ENCODE peak calls at places on chromosomes 12 and 14, in six cellular contexts. N is CD8-positive, alpha-beta memory T cell; I is naive thymus-derived CD4-positive, alpha-beta T cell; S is body of pancreas; F is A549; C is lung. U is an unnamed sample. For H3K9me3, the result is how much of the 10 kb centered on the place peaks cover.

GRCh38 chr12:53925006-53925405 is 13.6 kb upstream of the HOXC13 start:
- DNase-seq in C (no peak), I (no peak), S (no peak), F (no peak), N (no peak), U (no peak)

GRCh38 chr14:31286456-31287293 is 79.1 kb upstream of the HECTD1 start:
- DNase-seq in I (peak), C (no peak), S (no peak), N (no peak), F (no peak), U (no peak)

GRCh38 chr12:89671469-89671868 is 37.2 kb downstream of the ATP2B1 start:
- DNase-seq in F (no peak), I (no peak), C (no peak), S (no peak), N (no peak), U (no peak)

GRCh38 chr12:111529424-111530368 is 69.4 kb downstream of the ATXN2 start:
- DNase-seq in F (peak), C (no peak), S (peak), I (peak), N (peak), U (peak)

GRCh38 chr14:65026526-65026925 is 39.8 kb downstream of the FNTB start:
- DNase-seq in I (no peak), N (no peak), F (no peak), C (no peak), S (no peak), U (no peak)

GRCh38 chr14:102080183-102081080 is 6.4 kb downstream of the HSP90AA1 start:
- DNase-seq in C (no peak), F (no peak), S (no peak), N (no peak), I (no peak), U (no peak)

GRCh38 chr12:85606455-85606854 is 229.8 kb downstream of the RASSF9 start:
- DNase-seq in S (no peak), I (no peak), F (no peak), N (no peak), C (no peak), U (no peak)

GRCh38 chr14:27995688-27996087 is 770.9 kb upstream of the FOXG1 start:
- DNase-seq in C (no peak), I (no peak), F (no peak), S (no peak), N (no peak), U (no peak)

GRCh38 chr12:9798008-9798619 is 29.2 kb upstream of the KLRF1 start:
- DNase-seq in F (peak), I (peak), S (peak), N (peak), C (peak), U (peak)

GRCh38 chr12:562634-563033 is 100.6 kb downstream of the NINJ2 start:
- DNase-seq in N (peak), C (no peak), F (no peak), I (peak), S (no peak), U (peak)

GRCh38 chr12:112665971-112666370 is 125.6 kb upstream of the RPH3A start:
- DNase-seq in F (no peak), S (no peak), C (no peak), I (no peak), N (peak), U (no peak)

GRCh38 chr14:100780246-100780645 is 45.7 kb upstream of the MEG3 start:
- DNase-seq in I (no peak), N (no peak), F (no peak), C (no peak), S (no peak), U (no peak)

GRCh38 chr12:109842021-109842420 is 8.8 kb upstream of the TRPV4 start:
- DNase-seq in F (no peak), S (no peak), N (no peak), I (no peak), C (no peak), U (no peak)

GRCh38 chr12:14216405-14217294 is 148.8 kb upstream of the ATF7IP start:
- DNase-seq in I (no peak), N (peak), F (no peak), S (no peak), C (no peak), U (peak)

GRCh38 chr14:34614638-34615037 is 15.3 kb downstream of the SNX6 start:
- DNase-seq in C (no peak), N (no peak), S (no peak), I (no peak), F (no peak), U (no peak)

GRCh38 chr12:95838125-95838524 is 20.6 kb upstream of the SNRPF start:
- DNase-seq in N (no peak), S (no peak), C (peak), F (no peak), I (no peak), U (no peak)

GRCh38 chr14:101123639-101124525 is 220.4 kb upstream of the RTL1 start:
- DNase-seq in I (no peak), S (no peak), F (no peak), C (peak), N (no peak), U (no peak)

GRCh38 chr12:9221476-9221875 is 13.3 kb upstream of the PZP start:
- DNase-seq in N (no peak), S (no peak), F (no peak), C (no peak), I (no peak), U (no peak)

GRCh38 chr12:117590999-117591398 is 229.6 kb upstream of the NOS1 start:
- DNase-seq in S (no peak), I (no peak), C (no peak), N (no peak), F (no peak), U (no peak)

GRCh38 chr14:103846569-103847438 is 571 bp downstream of the PPP1R13B start:
- DNase-seq in S (peak), N (peak), I (peak), F (no peak), C (no peak), U (peak)

GRCh38 chr14:91237219-91237618 is 7.3 kb downstream of the GPR68 start:
- DNase-seq in S (no peak), C (no peak), F (no peak), N (no peak), I (no peak), U (no peak)

GRCh38 chr12:113108308-113108707 is 27.3 kb downstream of the RASAL1 start:
- DNase-seq in C (no peak), I (no peak), F (no peak), N (no peak), S (no peak), U (no peak)

GRCh38 chr14:58882577-58883018 is 244.8 kb downstream of the DACT1 start:
- DNase-seq in C (no peak), I (no peak), F (no peak), N (no peak), S (no peak), U (no peak)

DNA sequence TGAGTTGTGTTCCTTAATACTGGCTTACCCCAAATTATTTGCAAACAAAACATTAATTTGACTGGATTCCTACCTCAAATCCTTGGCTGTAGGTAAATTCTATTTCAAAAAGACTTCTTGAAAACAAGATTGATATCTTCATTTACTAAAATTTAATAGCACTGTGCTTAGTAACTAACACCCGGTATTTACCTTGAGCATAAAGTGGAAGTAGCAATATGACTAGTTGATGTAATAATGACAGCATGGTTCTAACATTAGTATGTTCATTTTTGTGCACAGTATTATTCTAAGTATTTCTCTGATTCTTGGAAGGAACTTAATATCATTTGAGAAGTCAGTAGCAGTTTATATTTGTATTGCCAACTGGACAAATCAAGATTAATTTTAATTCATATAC is 96.8 kb downstream of the PPHLN1 start:
- DNase-seq in C (no peak), S (no peak), F (no peak), N (no peak), I (no peak), U (no peak)
- H3K9me3 ChIP-seq in C (under half), S (under half), F (under half), N (under half), I (under half), U (under half)

GRCh38 chr12:132360906-132361777 is 31.8 kb upstream of the GALNT9 start:
- DNase-seq in F (no peak), I (no peak), C (no peak), N (no peak), S (no peak), U (no peak)
- H3K9me3 ChIP-seq in F (under half), I (under half), C (under half), N (under half), S (under half), U (under half)

GRCh38 chr12:67074072-67074471 is 195.1 kb upstream of the CAND1 start:
- DNase-seq in I (no peak), S (no peak), F (no peak), N (no peak), C (no peak), U (no peak)
- H3K9me3 ChIP-seq in I (under half), S (under half), F (under half), N (under half), C (under half), U (under half)

GRCh38 chr12:130412384-130412783 is 74.7 kb downstream of the PIWIL1 start:
- DNase-seq in C (no peak), N (no peak), F (no peak), I (no peak), S (no peak), U (no peak)
- H3K9me3 ChIP-seq in C (under half), N (under half), F (under half), I (under half), S (under half), U (under half)

GRCh38 chr12:133073836-133074235 is 6.9 kb upstream of the ZNF140 start:
- DNase-seq in F (no peak), S (no peak), C (no peak), N (no peak), I (no peak), U (no peak)
- H3K9me3 ChIP-seq in F (half or more), S (under half), C (under half), N (under half), I (under half), U (half or more)

DNA sequence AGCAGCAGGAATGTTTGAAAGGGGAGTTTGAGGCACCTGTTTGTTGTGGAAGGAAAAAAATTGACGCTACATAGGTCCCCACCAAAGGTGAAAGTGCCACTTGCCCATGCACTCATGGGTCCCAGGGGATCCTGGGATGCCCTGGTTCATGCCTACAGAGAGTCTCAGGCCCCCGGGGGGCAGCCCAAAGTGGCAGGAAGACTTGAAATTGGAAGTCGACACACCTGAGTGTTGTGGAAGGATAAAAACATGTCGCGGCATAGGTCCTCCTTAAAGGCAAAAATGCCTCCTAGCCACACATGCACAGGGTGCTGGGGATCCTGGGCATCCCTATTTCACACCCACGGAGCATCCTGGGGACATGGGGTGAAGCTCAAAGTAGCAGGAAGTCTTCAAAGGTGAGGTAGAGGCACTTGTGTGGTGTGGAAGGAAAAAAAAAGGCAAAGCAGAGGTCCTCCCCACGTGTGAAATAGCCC is 576.1 kb downstream of the ALG10 start:
- DNase-seq in N (no peak), S (no peak), C (no peak), I (no peak), F (no peak), U (no peak)
- H3K9me3 ChIP-seq in N (under half), S (under half), C (under half), I (under half), F (under half), U (half or more)

DNA sequence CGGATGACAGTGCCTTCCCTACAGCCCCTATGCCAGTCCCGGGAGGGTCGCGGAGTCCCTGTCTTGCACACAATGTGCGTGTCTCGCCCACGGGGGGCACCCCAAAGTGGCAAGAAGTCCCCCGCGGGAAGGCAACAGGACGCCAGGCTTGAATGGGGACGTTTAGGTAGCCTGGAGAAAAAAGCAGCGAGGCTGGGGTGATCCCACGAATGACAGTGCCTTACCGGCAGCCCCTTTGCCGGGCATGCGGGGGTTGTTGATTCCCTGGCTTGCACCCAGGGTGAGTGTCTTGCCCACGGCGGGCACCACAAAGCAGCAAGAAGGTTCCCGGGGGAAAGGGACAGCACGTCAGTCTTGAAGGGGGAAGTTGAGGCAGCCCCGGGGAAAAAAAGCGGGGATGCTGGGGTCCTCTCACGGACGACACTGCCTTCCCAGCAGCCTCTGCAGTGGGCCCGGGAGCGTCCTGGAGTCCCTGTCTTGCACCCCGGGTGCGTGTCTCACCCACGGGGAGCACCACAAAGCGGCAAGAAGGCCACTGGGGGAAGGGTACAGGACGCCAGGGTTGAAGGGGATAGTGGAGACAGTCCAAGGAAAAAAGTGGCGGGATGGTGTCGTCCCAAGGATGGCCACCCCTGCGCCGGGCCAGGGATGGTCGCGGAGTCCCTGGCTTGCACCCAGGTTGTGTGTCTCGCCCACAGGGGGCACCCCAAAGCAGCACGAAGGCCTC is 156.8 kb upstream of the ALG10B start:
- DNase-seq in N (no peak), S (no peak), C (no peak), F (no peak), I (no peak), U (no peak)
- H3K9me3 ChIP-seq in N (under half), S (under half), C (under half), F (under half), I (under half), U (under half)

GRCh38 chr14:105910426-105910825 is 384.0 kb downstream of the TMEM121 start:
- DNase-seq in C (no peak), S (no peak), F (no peak), N (no peak), I (no peak), U (no peak)

GRCh38 chr14:105907276-105907675 is 380.9 kb downstream of the TMEM121 start:
- DNase-seq in F (no peak), N (no peak), I (no peak), C (no peak), S (no peak), U (no peak)

GRCh38 chr14:105908006-105908405 is 381.6 kb downstream of the TMEM121 start:
- DNase-seq in S (no peak), I (no peak), F (no peak), N (no peak), C (no peak), U (no peak)

GRCh38 chr14:105909046-105909827 is 382.9 kb downstream of the TMEM121 start:
- DNase-seq in S (no peak), I (no peak), C (no peak), N (no peak), F (no peak), U (no peak)

GRCh38 chr14:105908481-105908911 is 382.1 kb downstream of the TMEM121 start:
- DNase-seq in S (no peak), I (no peak), F (no peak), C (no peak), N (no peak), U (no peak)
- H3K9me3 ChIP-seq in S (under half), I (under half), F (under half), C (under half), N (under half), U (under half)

GRCh38 chr12:25245491-25245890 is 5.2 kb downstream of the KRAS start:
- DNase-seq in S (no peak), N (no peak), I (no peak), C (no peak), F (no peak), U (no peak)
- H3K9me3 ChIP-seq in S (under half), N (under half), I (under half), C (under half), F (under half), U (under half)

U was measured in CD4-positive, CD25-positive, alpha-beta regulatory T cell.